ENCODE peak calls at places on chromosomes 12 and 14, in nine cellular contexts. N is islet precursor cell; H is GF-D8; Z is breast epithelium; I is RPMI7951; G is stimulated activated CD4-positive, alpha-beta T cell treated with anti-CD3 and anti-CD28 coated beads, Interleukin-1b, Interleukin-23, amount 100 ng/mL, for 1 hour; A is stimulated activated naive B cell treated with anti-CD40 and anti-IgM and Interleukin-4, amounts not matched to agents 10 μg/mL and 1 μg/mL and 100 μg/mL, for 72 hours; X is hippocampal formation; W is left lobe of liver. Y is an unnamed sample.

GRCh38 chr14:51806624-51807023 is 53.8 kb upstream of the GNG2 start:
- DNase-seq in X (no peak), W (no peak), I (no peak), G (no peak), A (no peak), N (no peak), H (no peak), Z (no peak), Y (no peak)

GRCh38 chr14:68359862-68360552 is 432.9 kb downstream of the ZFP36L1 start:
- DNase-seq in I (peak), N (peak), G (no peak), H (no peak), X (peak), Z (no peak), A (no peak), W (no peak), Y (peak)

GRCh38 chr12:26047401-26048226 is 77.2 kb downstream of the BHLHE41 start:
- DNase-seq in A (no peak), X (no peak), N (peak), Z (no peak), W (no peak), H (no peak), G (no peak), I (no peak), Y (no peak)

GRCh38 chr12:89280833-89281533 is 71.3 kb downstream of the DUSP6 start:
- DNase-seq in G (no peak), I (peak), W (no peak), A (no peak), X (no peak), N (no peak), H (peak), Z (no peak), Y (no peak)

GRCh38 chr14:65304239-65304638 is 108.3 kb upstream of the FUT8 start:
- DNase-seq in N (no peak), A (no peak), W (no peak), H (no peak), X (no peak), I (no peak), Z (no peak), G (no peak), Y (no peak)

GRCh38 chr14:49303952-49304516 is 282.1 kb downstream of the RPS29 start:
- DNase-seq in Z (no peak), A (no peak), X (no peak), G (no peak), W (no peak), I (peak), H (no peak), N (peak), Y (no peak)

GRCh38 chr12:25583545-25583944 is 30.5 kb upstream of the LMNTD1 start:
- DNase-seq in N (peak), I (peak), X (no peak), Z (no peak), W (no peak), H (no peak), G (no peak), A (no peak), Y (no peak)

GRCh38 chr14:78790262-78790661 is 620.1 kb downstream of the NRXN3 start:
- DNase-seq in G (no peak), W (no peak), H (no peak), N (no peak), X (no peak), I (no peak), Z (no peak), A (no peak), Y (no peak)

GRCh38 chr12:43883748-43884147 is 47.9 kb downstream of the TMEM117 start:
- DNase-seq in I (no peak), A (no peak), Z (no peak), N (no peak), G (no peak), X (no peak), H (no peak), W (no peak), Y (no peak)

GRCh38 chr12:83808591-83808990 is 1104.0 kb downstream of the SLC6A15 start:
- DNase-seq in N (no peak), Z (no peak), I (no peak), X (no peak), H (no peak), G (no peak), W (no peak), A (no peak), Y (no peak)

GRCh38 chr12:3091030-3091304 is 13.8 kb downstream of the TSPAN9 start:
- DNase-seq in I (no peak), G (no peak), W (no peak), N (no peak), Z (no peak), A (no peak), H (no peak), X (no peak), Y (no peak)

GRCh38 chr12:42473561-42473960 is 116.0 kb downstream of the PRICKLE1 start:
- DNase-seq in X (no peak), H (no peak), W (no peak), Z (no peak), N (no peak), A (no peak), G (no peak), I (no peak), Y (no peak)

GRCh38 chr12:51389302-51389999 is 1.8 kb downstream of the GALNT6 start:
- DNase-seq in I (peak), H (no peak), A (peak), X (no peak), Z (no peak), N (peak), W (no peak), G (no peak), Y (no peak)

GRCh38 chr14:79783061-79783460 is 428.2 kb downstream of the DIO2 start:
- DNase-seq in G (no peak), W (no peak), I (no peak), X (no peak), A (no peak), Z (no peak), H (no peak), N (no peak), Y (no peak)

GRCh38 chr14:92926931-92927330 is 4.0 kb downstream of the CHGA start:
- DNase-seq in H (no peak), W (no peak), I (no peak), Z (no peak), X (no peak), G (no peak), A (no peak), N (no peak), Y (no peak)

GRCh38 chr14:104158827-104159798 is 20.7 kb downstream of the KIF26A start:
- DNase-seq in W (no peak), Z (no peak), A (no peak), I (no peak), N (no peak), H (no peak), X (peak), G (no peak), Y (peak)

GRCh38 chr12:43407816-43408645 is 144.0 kb downstream of the ADAMTS20 start:
- DNase-seq in X (no peak), A (no peak), I (no peak), Z (no peak), W (no peak), H (no peak), N (no peak), G (no peak), Y (no peak)

GRCh38 chr14:75711796-75712211 is 50.8 kb downstream of the TTLL5 start:
- DNase-seq in I (peak), G (no peak), X (peak), W (peak), Z (peak), N (peak), H (no peak), A (no peak), Y (peak)

GRCh38 chr12:39341179-39341578 is 101.7 kb downstream of the KIF21A start:
- DNase-seq in I (no peak), N (no peak), Z (no peak), X (no peak), W (no peak), G (no peak), H (no peak), A (no peak), Y (no peak)

GRCh38 chr14:30519961-30520360 is 39.0 kb upstream of the G2E3 start:
- DNase-seq in I (no peak), Z (no peak), W (no peak), A (no peak), X (no peak), N (no peak), H (no peak), G (no peak), Y (no peak)

GRCh38 chr12:79983969-79984629 is 49.2 kb upstream of the PPP1R12A start:
- DNase-seq in G (no peak), N (peak), A (no peak), W (no peak), X (no peak), Z (no peak), H (no peak), I (peak), Y (no peak)

GRCh38 chr12:68539615-68539952 is 71.1 kb upstream of the RAP1B start:
- DNase-seq in G (no peak), H (no peak), X (no peak), Z (no peak), W (no peak), I (no peak), A (no peak), N (no peak), Y (no peak)